ENCODE peak calls at places on chromosomes 3 and 15, in five cellular contexts. I, J, Q, V and C are unnamed samples.

GRCh38 chr3:137121704-137122314 is 164.0 kb downstream of the IL20RB start:
- DNase-seq in Q (no peak), V (no peak), J (peak), I (no peak), C (peak)

GRCh38 chr3:25573386-25574171 is 91.1 kb downstream of the TOP2B start:
- DNase-seq in I (no peak), Q (peak), J (no peak), V (no peak), C (peak)

GRCh38 chr3:69370156-69370944 is 15.5 kb downstream of the FRMD4B start:
- DNase-seq in J (peak), V (no peak), Q (peak), I (peak), C (peak)

GRCh38 chr3:87082806-87083440 is 92.0 kb upstream of the VGLL3 start:
- DNase-seq in Q (no peak), I (no peak), V (peak), J (peak), C (peak)

GRCh38 chr3:196225763-196226364 is 9.5 kb downstream of the SLC51A start:
- DNase-seq in I (no peak), J (no peak), V (no peak), Q (no peak), C (no peak)

GRCh38 chr3:12194669-12195161 is 36.0 kb upstream of the TIMP4 start:
- DNase-seq in I (peak), Q (no peak), V (no peak), J (peak), C (no peak)

GRCh38 chr15:32113224-32113623 is 82.9 kb downstream of the CHRNA7 start:
- DNase-seq in I (no peak), J (no peak), V (no peak), Q (no peak), C (no peak)

GRCh38 chr3:132709761-132710160 is 12.4 kb downstream of the NPHP3 start:
- DNase-seq in Q (no peak), I (no peak), V (no peak), J (no peak), C (no peak)

GRCh38 chr3:153330891-153331290 is 168.9 kb downstream of the RAP2B start:
- DNase-seq in Q (no peak), I (no peak), V (no peak), J (no peak), C (no peak)

GRCh38 chr3:128537091-128537703 is 44.2 kb upstream of the GATA2 start:
- DNase-seq in Q (no peak), V (no peak), I (no peak), J (no peak), C (no peak)

GRCh38 chr3:69791919-69792399 is 52.7 kb downstream of the MITF start:
- DNase-seq in J (no peak), Q (no peak), V (no peak), I (no peak), C (peak)

GRCh38 chr15:57947781-57948180 is 117.7 kb downstream of the ALDH1A2 start:
- DNase-seq in J (no peak), I (no peak), Q (no peak), V (no peak), C (no peak)

GRCh38 chr3:38907426-38907825 is 91.4 kb upstream of the SCN10A start:
- DNase-seq in I (no peak), Q (no peak), J (no peak), V (no peak), C (no peak)

GRCh38 chr3:52471371-52472238 is 16.2 kb downstream of the NISCH start:
- DNase-seq in I (peak), V (no peak), J (no peak), Q (peak), C (peak)

GRCh38 chr3:115164374-115165221 is 17.5 kb upstream of the ZBTB20 start:
- DNase-seq in Q (no peak), I (no peak), J (no peak), V (no peak), C (no peak)

GRCh38 chr15:83285979-83286553 is 1.6 kb upstream of the BNC1 start:
- DNase-seq in J (peak), Q (no peak), V (no peak), I (no peak), C (peak)

GRCh38 chr3:127228866-127229265 is 35.9 kb downstream of the PRR23E start:
- DNase-seq in Q (no peak), V (no peak), J (no peak), I (no peak), C (no peak)

GRCh38 chr15:29883126-29883525 is 60.9 kb upstream of the TJP1 start:
- DNase-seq in V (no peak), I (no peak), J (no peak), Q (no peak), C (no peak)

GRCh38 chr15:101447561-101448071 is 41.9 kb downstream of the PCSK6 start:
- DNase-seq in I (peak), J (no peak), V (no peak), Q (no peak), C (no peak)

GRCh38 chr15:63332367-63333078 is 49.1 kb downstream of the CA12 start:
- DNase-seq in J (peak), Q (no peak), I (no peak), V (no peak), C (peak)

GRCh38 chr15:55770261-55770660 is 27.3 kb upstream of the PRTG start:
- DNase-seq in Q (no peak), J (no peak), I (no peak), V (no peak), C (no peak)